ENCODE peak calls at places on chromosomes 3 and 15, in four cellular contexts. M, H, I and E are unnamed samples.

GRCh38 chr3:151430821-151431484 is 29.9 kb downstream of the IGSF10 start:
- DNase-seq in H (no peak), M (no peak), I (no peak), E (no peak)

GRCh38 chr3:165185707-165186327 is 10.4 kb downstream of the SLITRK3 start:
- DNase-seq in M (no peak), I (peak; percentile 0), H (peak; percentile 63), E (no peak)

GRCh38 chr3:148366743-148367410 is 330.8 kb upstream of the AGTR1 start:
- DNase-seq in I (no peak), H (no peak), M (no peak), E (no peak)

GRCh38 chr3:192409203-192409837 is 318.0 kb downstream of the FGF12 start:
- DNase-seq in H (no peak), M (no peak), I (no peak), E (no peak)

GRCh38 chr3:42836545-42837123 is 27.4 kb downstream of the ACKR2 start:
- DNase-seq in I (no peak), H (no peak), M (no peak), E (no peak)

GRCh38 chr15:70528270-70528706 is 235.1 kb downstream of the UACA start:
- DNase-seq in I (peak; percentile 66), M (no peak), H (peak; percentile 50), E (no peak)

GRCh38 chr15:79978694-79979519 is 7.9 kb upstream of the BCL2A1 start:
- DNase-seq in H (no peak), I (peak; percentile 95), M (no peak), E (no peak)

GRCh38 chr15:101501703-101502373 is 12.3 kb upstream of the PCSK6 start:
- DNase-seq in M (no peak), H (no peak), I (no peak), E (no peak)

GRCh38 chr3:185784317-185784716 is 40.5 kb downstream of the IGF2BP2 start:
- DNase-seq in H (no peak), M (no peak), I (no peak), E (no peak)

GRCh38 chr3:185788292-185788691 is 36.5 kb downstream of the IGF2BP2 start:
- DNase-seq in M (no peak), H (no peak), I (no peak), E (no peak)

GRCh38 chr3:185789891-185790830 is 34.7 kb downstream of the IGF2BP2 start:
- DNase-seq in I (no peak), M (no peak), H (peak; percentile 23), E (no peak)

GRCh38 chr3:185789134-185789533 is 35.7 kb downstream of the IGF2BP2 start:
- DNase-seq in I (no peak), H (no peak), M (no peak), E (no peak)

GRCh38 chr3:185786956-185787877 is 37.6 kb downstream of the IGF2BP2 start:
- DNase-seq in I (no peak), H (no peak), M (no peak), E (no peak)
- H3K4me1 ChIP-seq in I (no peaks in the 10 kb centered on the region), H (no peaks in the 10 kb centered on the region), M (no peaks in the 10 kb centered on the region), E (no peaks in the 10 kb centered on the region)

GRCh38 chr3:170222647-170223541 is 670 bp downstream of the PRKCI start:
- DNase-seq in I (no peak), H (peak; percentile 37), M (peak; percentile 3), E (no peak)

GRCh38 chr3:170225166-170225565 is 2.9 kb downstream of the PRKCI start:
- DNase-seq in M (no peak), H (no peak), I (no peak), E (no peak)

GRCh38 chr3:170226426-170226960 is 4.3 kb downstream of the PRKCI start:
- DNase-seq in H (no peak), M (no peak), I (no peak), E (no peak)

GRCh38 chr3:170220871-170221270 is 1.4 kb upstream of the PRKCI start:
- DNase-seq in I (no peak), M (no peak), H (no peak), E (no peak)

DNA sequence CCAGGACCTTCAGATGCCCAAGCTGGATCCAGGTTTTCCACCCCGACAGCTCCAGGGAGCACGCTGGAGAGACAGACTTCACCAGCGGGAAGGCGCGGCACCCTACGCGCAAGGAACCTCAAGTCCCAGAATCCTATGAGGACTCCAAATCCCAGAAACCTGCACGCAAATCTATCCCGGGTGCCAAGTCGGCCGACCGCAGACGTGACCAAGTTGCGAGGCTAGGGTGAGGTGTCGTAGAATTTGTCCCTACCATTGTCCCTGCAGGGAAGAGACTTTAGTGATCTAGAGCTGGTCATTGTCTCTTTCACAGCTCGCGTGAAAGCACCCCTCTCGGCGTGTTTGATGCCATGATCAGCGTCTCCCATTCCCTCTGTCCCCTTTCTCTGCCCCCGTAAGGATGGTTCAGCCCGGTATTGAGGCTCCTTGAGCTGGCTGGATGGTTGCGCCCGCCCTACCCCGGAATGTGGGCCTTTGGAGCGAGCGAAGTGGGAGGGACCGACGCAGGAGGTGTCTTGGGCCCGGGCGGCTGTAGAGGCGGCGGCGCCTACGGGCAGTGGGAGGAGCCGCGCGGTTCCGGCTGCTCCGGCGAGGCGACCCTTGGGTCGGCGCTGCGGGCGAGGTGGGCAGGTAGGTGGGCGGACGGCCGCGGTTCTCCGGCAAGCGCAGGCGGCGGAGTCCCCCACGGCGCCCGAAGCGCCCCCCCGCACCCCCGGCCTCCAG is at the start of gene PRKCI:
- DNase-seq in I (peak; percentile 79), H (peak; percentile 96), M (peak; percentile 55), E (peak; percentile 91)
- TF ChIP-seq POLR2A in I (peak; percentile 85), H (peak; percentile 89), M (no peak), E (no peak)

GRCh38 chr3:127373701-127374625 is 86.1 kb upstream of the PRR20G start:
- DNase-seq in M (no peak), I (no peak), H (peak; percentile 20), E (no peak)
- H3K4me1 ChIP-seq in M (no peaks in the 10 kb centered on the region), I (no peaks in the 10 kb centered on the region), H (no peaks in the 10 kb centered on the region), E (no peaks in the 10 kb centered on the region)

GRCh38 chr15:43913941-43914340 is 87.1 kb downstream of the WDR76 start:
- DNase-seq in M (no peak), I (no peak), H (no peak), E (no peak)
- TF ChIP-seq POLR2A in M (no peak), I (no peak), H (no peak), E (no peak)